ENCODE peak calls at places on chromosome 4, in nine cellular contexts. E is suprapubic skin, C is A549, U is right lobe of liver, Q is mesenchymal stem cell, K is BE2C, Y is hepatocyte, B is IMR-90, D is HepG2. W is an unnamed sample.

GRCh38 chr4:4206204-4206603 is 20.5 kb downstream of the OTOP1 start:
- DNase-seq in E (no peak), C (no peak), U (no peak), Q (no peak), K (no peak), Y (no peak), B (no peak), D (no peak), W (no peak)

GRCh38 chr4:6207602-6208001 is 7.3 kb upstream of the JAKMIP1 start:
- DNase-seq in E (no peak), C (no peak), U (no peak), Q (no peak), K (no peak), Y (no peak), B (no peak), D (no peak), W (no peak)

GRCh38 chr4:123017636-123018390 is 95.4 kb upstream of the NUDT6 start:
- DNase-seq in E (no peak), C (peak; percentile 2), U (no peak), Q (no peak), K (no peak), Y (no peak), B (peak; percentile 56), D (no peak), W (peak; percentile 60)

GRCh38 chr4:99887837-99888236 is 6.4 kb downstream of the LAMTOR3 start:
- DNase-seq in E (no peak), C (no peak), U (no peak), Q (peak; percentile 60), K (no peak), Y (peak; percentile 19), B (peak; percentile 46), D (no peak), W (no peak)

GRCh38 chr4:90145331-90145730 is 18.1 kb downstream of the CCSER1 start:
- DNase-seq in E (no peak), C (no peak), U (no peak), Q (no peak), K (no peak), Y (no peak), B (no peak), D (no peak), W (no peak)

GRCh38 chr4:176002007-176002623 is 63.5 kb upstream of the WDR17 start:
- DNase-seq in E (peak; percentile 60), C (peak; percentile 17), U (peak; percentile 61), Q (peak; percentile 37), K (peak; percentile 41), Y (peak; percentile 46), B (no peak), D (no peak), W (peak; percentile 12)

GRCh38 chr4:152970102-152970820 is 34.1 kb downstream of the FHDC1 start:
- DNase-seq in E (no peak), C (no peak), U (no peak), Q (no peak), K (no peak), Y (no peak), B (peak; percentile 47), D (no peak), W (peak; percentile 33)

GRCh38 chr4:137609693-137610450 is 77.6 kb upstream of the PCDH18 start:
- DNase-seq in E (no peak), C (no peak), U (no peak), Q (peak; percentile 88), K (no peak), Y (peak; percentile 46), B (peak; percentile 78), D (no peak), W (peak; percentile 79)

GRCh38 chr4:76694056-76694455 is 203.9 kb downstream of the SOWAHB start:
- DNase-seq in E (no peak), C (peak; percentile 38), U (no peak), Q (peak; percentile 17), K (no peak), Y (no peak), B (no peak), D (no peak), W (no peak)
- H3K4me1 ChIP-seq in E (peaks cover 18% of the 10 kb centered on the region), C (peaks cover 63% of the 10 kb centered on the region), U (peaks cover 14% of the 10 kb centered on the region), Q (peaks cover 9% of the 10 kb centered on the region), K (peaks cover 11% of the 10 kb centered on the region), Y (peaks cover 39% of the 10 kb centered on the region), B (peaks cover 21% of the 10 kb centered on the region), D (peaks cover 7% of the 10 kb centered on the region), W (no peaks in the 10 kb centered on the region)

DNA sequence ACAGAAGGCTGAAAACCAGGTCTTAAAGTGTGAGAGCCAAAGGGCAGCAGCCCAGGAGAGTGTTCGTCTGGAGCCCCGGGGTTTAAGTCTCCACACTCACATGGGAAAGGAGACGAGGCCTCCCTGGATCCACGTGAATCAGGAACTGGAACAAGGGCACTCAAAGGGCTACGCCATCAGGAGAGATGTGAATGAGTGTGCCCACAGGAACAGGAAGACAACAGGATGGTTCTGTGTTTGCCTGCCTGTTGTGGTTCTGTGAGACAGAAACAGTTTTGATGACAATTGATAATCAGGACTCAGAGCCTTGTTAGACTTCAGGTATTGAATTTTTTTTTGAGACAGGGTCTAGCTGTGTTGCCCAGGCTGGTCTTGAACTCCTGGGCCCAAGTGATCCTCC is 4.9 kb upstream of the CTBP1 start:
- DNase-seq in E (no peak), C (no peak), U (no peak), Q (no peak), K (no peak), Y (no peak), B (no peak), D (no peak), W (no peak)
- H3K9me3 ChIP-seq in E (no peaks in the 10 kb centered on the region), C (peaks cover 65% of the 10 kb centered on the region), U (no peaks in the 10 kb centered on the region), Q (peaks cover 30% of the 10 kb centered on the region), K (peaks cover 5% of the 10 kb centered on the region), Y (no peaks in the 10 kb centered on the region), B (peaks cover 36% of the 10 kb centered on the region), D (peaks cover 27% of the 10 kb centered on the region), W (peaks cover 57% of the 10 kb centered on the region)

DNA sequence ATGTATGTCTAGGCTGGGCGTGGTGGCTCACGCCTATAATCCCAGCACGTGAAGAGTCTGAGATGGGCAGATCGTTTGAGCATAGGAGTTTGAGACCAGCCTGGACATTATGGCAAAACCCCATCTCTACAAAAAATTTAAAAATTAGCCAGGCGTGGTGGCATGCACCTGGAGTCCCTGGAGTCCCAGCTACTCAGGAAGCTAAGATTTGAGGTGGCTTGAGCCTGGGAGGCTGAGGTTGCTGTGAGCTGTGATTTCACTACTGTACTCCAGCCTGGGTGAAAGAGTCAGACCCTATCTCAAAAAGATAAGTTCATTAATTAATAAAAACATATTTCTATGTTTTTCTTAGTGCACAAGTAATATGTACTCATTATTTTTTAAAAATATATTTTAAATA is 238.1 kb downstream of the ARHGAP24 start:
- DNase-seq in E (no peak), C (no peak), U (no peak), Q (no peak), K (no peak), Y (no peak), B (no peak), D (no peak), W (no peak)
- H3K4me1 ChIP-seq in E (peaks cover 7% of the 10 kb centered on the region), C (peaks cover 2% of the 10 kb centered on the region), U (no peaks in the 10 kb centered on the region), Q (no peaks in the 10 kb centered on the region), K (peaks cover 20% of the 10 kb centered on the region), Y (no peaks in the 10 kb centered on the region), B (no peaks in the 10 kb centered on the region), D (no peaks in the 10 kb centered on the region), W (peaks cover 16% of the 10 kb centered on the region)

GRCh38 chr4:144808034-144808433 is 162.1 kb downstream of the HHIP start:
- DNase-seq in E (no peak), C (peak; percentile 4), U (no peak), Q (no peak), K (no peak), Y (no peak), B (no peak), D (no peak), W (no peak)
- H3K9me3 ChIP-seq in E (peaks cover 15% of the 10 kb centered on the region), C (peaks cover 3% of the 10 kb centered on the region), U (no peaks in the 10 kb centered on the region), Q (peaks cover 30% of the 10 kb centered on the region), K (no peaks in the 10 kb centered on the region), Y (peaks cover 5% of the 10 kb centered on the region), B (peaks cover 7% of the 10 kb centered on the region), D (peaks cover 33% of the 10 kb centered on the region), W (peaks cover 11% of the 10 kb centered on the region)

DNA sequence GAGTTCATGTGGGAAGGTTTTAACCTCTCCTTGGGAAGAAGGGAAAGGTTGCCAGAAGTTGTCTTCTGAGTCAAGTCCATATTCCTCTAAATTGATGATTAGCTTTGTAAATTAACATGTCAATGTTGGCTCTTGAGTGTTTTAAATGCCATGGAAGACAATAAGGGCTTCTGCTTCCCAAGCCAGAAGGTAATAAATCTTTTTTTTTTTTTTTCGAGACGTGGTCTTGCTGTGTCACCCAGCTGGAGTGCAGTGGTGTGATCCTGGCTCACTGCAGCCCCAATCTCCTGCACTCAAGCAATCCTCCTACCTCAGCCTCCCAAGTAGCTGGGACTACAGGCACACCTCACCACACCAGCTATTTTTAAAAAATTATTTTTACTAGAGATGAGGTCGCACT is 5.0 kb upstream of the REST start:
- DNase-seq in E (no peak), C (no peak), U (no peak), Q (no peak), K (no peak), Y (no peak), B (no peak), D (no peak), W (no peak)
- H3K4me1 ChIP-seq in E (peaks cover 9% of the 10 kb centered on the region), C (peaks cover 3% of the 10 kb centered on the region), U (no peaks in the 10 kb centered on the region), Q (peaks cover 3% of the 10 kb centered on the region), K (no peaks in the 10 kb centered on the region), Y (no peaks in the 10 kb centered on the region), B (no peaks in the 10 kb centered on the region), D (peaks cover 9% of the 10 kb centered on the region), W (no peaks in the 10 kb centered on the region)

GRCh38 chr4:161650812-161651211 is 513.0 kb downstream of the FSTL5 start:
- DNase-seq in E (no peak), C (no peak), U (no peak), Q (no peak), K (no peak), Y (no peak), B (no peak), D (no peak), W (no peak)

GRCh38 chr4:161655148-161655547 is 508.7 kb downstream of the FSTL5 start:
- DNase-seq in E (no peak), C (no peak), U (no peak), Q (no peak), K (no peak), Y (no peak), B (no peak), D (no peak), W (no peak)

GRCh38 chr4:161656525-161656924 is 507.3 kb downstream of the FSTL5 start:
- DNase-seq in E (no peak), C (no peak), U (no peak), Q (no peak), K (no peak), Y (no peak), B (no peak), D (no peak), W (no peak)

GRCh38 chr4:161658658-161659057 is 505.1 kb downstream of the FSTL5 start:
- DNase-seq in E (no peak), C (no peak), U (no peak), Q (no peak), K (no peak), Y (no peak), B (no peak), D (no peak), W (no peak)

GRCh38 chr4:161653697-161654096 is 510.1 kb downstream of the FSTL5 start:
- DNase-seq in E (no peak), C (no peak), U (no peak), Q (no peak), K (no peak), Y (no peak), B (no peak), D (no peak), W (no peak)
- H3K9me3 ChIP-seq in E (no peaks in the 10 kb centered on the region), C (no peaks in the 10 kb centered on the region), U (no peaks in the 10 kb centered on the region), Q (no peaks in the 10 kb centered on the region), K (no peaks in the 10 kb centered on the region), Y (no peaks in the 10 kb centered on the region), B (peaks cover 2% of the 10 kb centered on the region), D (no peaks in the 10 kb centered on the region), W (no peaks in the 10 kb centered on the region)